ENCODE peak calls at places on chromosomes 5 and 9, in five cellular contexts. Y is activated T-cell treated with anti-CD3 and anti-CD28 coated beads for 48 hours, W is colonic mucosa, K is left ventricle myocardium inferior, M is HT1080. O is an unnamed sample.

GRCh38 chr5:73678322-73678740 is 52.3 kb downstream of the ARHGEF28 start:
- DNase-seq in Y (no peak), W (peak), K (no peak), M (no peak), O (no peak)

GRCh38 chr5:76074487-76074886 is 8.7 kb upstream of the SV2C start:
- DNase-seq in Y (no peak), W (peak), K (no peak), M (no peak), O (no peak)

GRCh38 chr5:63070001-63070400 is 491.4 kb downstream of the LRRC70 start:
- DNase-seq in Y (no peak), W (no peak), K (no peak), M (no peak), O (no peak)

GRCh38 chr5:16791036-16791705 is 144.9 kb downstream of the MYO10 start:
- DNase-seq in Y (no peak), W (peak), K (no peak), M (peak), O (no peak)

GRCh38 chr5:112918679-112919078 is 3.3 kb downstream of the REEP5 start:
- DNase-seq in Y (no peak), W (no peak), K (no peak), M (no peak), O (no peak)

GRCh38 chr5:36054646-36055045 is 12.0 kb downstream of the UGT3A2 start:
- DNase-seq in Y (no peak), W (no peak), K (no peak), M (no peak), O (no peak)

GRCh38 chr9:79574716-79575242 is 3.0 kb downstream of the TLE4 start:
- DNase-seq in Y (no peak), W (no peak), K (no peak), M (no peak), O (no peak)

GRCh38 chr9:126395439-126396212 is 69.0 kb downstream of the MVB12B start:
- DNase-seq in Y (no peak), W (no peak), K (no peak), M (peak), O (no peak)

GRCh38 chr9:35723908-35724307 is 8.1 kb downstream of the TLN1 start:
- DNase-seq in Y (no peak), W (no peak), K (no peak), M (no peak), O (no peak)

GRCh38 chr9:14097215-14097614 is 216.7 kb downstream of the NFIB start:
- DNase-seq in Y (no peak), W (no peak), K (no peak), M (no peak), O (no peak)

GRCh38 chr9:87267701-87268100 is 230.0 kb upstream of the DAPK1 start:
- DNase-seq in Y (no peak), W (no peak), K (peak), M (no peak), O (peak)

GRCh38 chr9:127926961-127927456 is 3.6 kb downstream of the PIP5KL1 start:
- DNase-seq in Y (no peak), W (no peak), K (no peak), M (no peak), O (no peak)

GRCh38 chr9:109319631-109320233 is 1.1 kb downstream of the EPB41L4B start:
- DNase-seq in Y (no peak), W (no peak), K (no peak), M (no peak), O (no peak)

GRCh38 chr5:139675213-139675612 is 27.1 kb downstream of the CXXC5 start:
- DNase-seq in Y (no peak), W (no peak), K (no peak), M (no peak), O (no peak)

O was measured in left ventricle myocardium superior.